ENCODE peak calls at places on chromosomes 1 and 21, in nine cellular contexts. One of them, this sample, is unnamed.

GRCh38 chr1:23118957-23119792 is 49.5 kb downstream of the LUZP1 start:
- DNase-seq in GM23338: no peak
- DNase-seq in neural crest cell: no peak
- DNase-seq in lower leg skin: no peak
- DNase-seq in astrocyte of the spinal cord: peak
- DNase-seq in GM10248: no peak
- DNase-seq in HFF-Myc: no peak
- DNase-seq in GM13977: no peak
- DNase-seq in WTC11: no peak
- DNase-seq in this sample: peak

GRCh38 chr21:32826317-32827167 is 55.0 kb upstream of the PAXBP1 start:
- DNase-seq in WTC11: peak
- DNase-seq in GM23338: peak
- DNase-seq in astrocyte of the spinal cord: peak
- DNase-seq in neural crest cell: peak
- DNase-seq in GM10248: peak
- DNase-seq in GM13977: peak
- DNase-seq in HFF-Myc: peak
- DNase-seq in lower leg skin: no peak
- DNase-seq in this sample: peak

GRCh38 chr1:226699166-226699565 is 39.9 kb downstream of the ITPKB start:
- DNase-seq in neural crest cell: no peak
- DNase-seq in GM10248: no peak
- DNase-seq in GM13977: no peak
- DNase-seq in HFF-Myc: no peak
- DNase-seq in WTC11: no peak
- DNase-seq in lower leg skin: no peak
- DNase-seq in astrocyte of the spinal cord: no peak
- DNase-seq in GM23338: no peak
- DNase-seq in this sample: no peak

GRCh38 chr1:54396280-54396903 is 9.8 kb downstream of the SSBP3 start:
- DNase-seq in GM23338: no peak
- DNase-seq in neural crest cell: no peak
- DNase-seq in astrocyte of the spinal cord: no peak
- DNase-seq in GM10248: no peak
- DNase-seq in WTC11: no peak
- DNase-seq in GM13977: no peak
- DNase-seq in HFF-Myc: no peak
- DNase-seq in lower leg skin: no peak
- DNase-seq in this sample: no peak

GRCh38 chr1:24203404-24203803 is 16.3 kb upstream of the IFNLR1 start:
- DNase-seq in GM23338: no peak
- DNase-seq in GM10248: peak
- DNase-seq in GM13977: peak
- DNase-seq in WTC11: no peak
- DNase-seq in neural crest cell: no peak
- DNase-seq in HFF-Myc: no peak
- DNase-seq in astrocyte of the spinal cord: no peak
- DNase-seq in lower leg skin: no peak
- DNase-seq in this sample: peak

GRCh38 chr1:217105432-217105831 is 382.2 kb upstream of the ESRRG start:
- DNase-seq in lower leg skin: no peak
- DNase-seq in HFF-Myc: no peak
- DNase-seq in neural crest cell: no peak
- DNase-seq in GM13977: no peak
- DNase-seq in GM10248: no peak
- DNase-seq in astrocyte of the spinal cord: no peak
- DNase-seq in WTC11: no peak
- DNase-seq in GM23338: no peak
- DNase-seq in this sample: no peak

GRCh38 chr1:30460661-30461060 is 262.7 kb downstream of the MATN1 start:
- DNase-seq in neural crest cell: no peak
- DNase-seq in GM10248: no peak
- DNase-seq in lower leg skin: no peak
- DNase-seq in WTC11: no peak
- DNase-seq in GM23338: no peak
- DNase-seq in GM13977: no peak
- DNase-seq in astrocyte of the spinal cord: no peak
- DNase-seq in HFF-Myc: no peak
- DNase-seq in this sample: no peak

GRCh38 chr1:232980336-232980978 is 30.0 kb downstream of the NTPCR start:
- DNase-seq in astrocyte of the spinal cord: no peak
- DNase-seq in WTC11: peak
- DNase-seq in GM10248: no peak
- DNase-seq in HFF-Myc: no peak
- DNase-seq in GM13977: no peak
- DNase-seq in neural crest cell: no peak
- DNase-seq in lower leg skin: no peak
- DNase-seq in GM23338: peak
- DNase-seq in this sample: no peak

GRCh38 chr1:11107541-11107940 is 7.9 kb upstream of the EXOSC10 start:
- DNase-seq in astrocyte of the spinal cord: no peak
- DNase-seq in HFF-Myc: no peak
- DNase-seq in neural crest cell: no peak
- DNase-seq in GM13977: no peak
- DNase-seq in WTC11: no peak
- DNase-seq in GM10248: no peak
- DNase-seq in lower leg skin: no peak
- DNase-seq in GM23338: no peak
- DNase-seq in this sample: no peak

GRCh38 chr1:227635596-227635995 is 72.2 kb downstream of the ZNF678 start:
- DNase-seq in GM23338: no peak
- DNase-seq in GM13977: no peak
- DNase-seq in astrocyte of the spinal cord: no peak
- DNase-seq in lower leg skin: no peak
- DNase-seq in HFF-Myc: no peak
- DNase-seq in GM10248: no peak
- DNase-seq in WTC11: no peak
- DNase-seq in neural crest cell: no peak
- DNase-seq in this sample: no peak

GRCh38 chr1:43703836-43704235 is 3.5 kb upstream of the ST3GAL3 start:
- DNase-seq in lower leg skin: no peak
- DNase-seq in HFF-Myc: no peak
- DNase-seq in astrocyte of the spinal cord: peak
- DNase-seq in neural crest cell: no peak
- DNase-seq in GM23338: no peak
- DNase-seq in GM10248: no peak
- DNase-seq in WTC11: no peak
- DNase-seq in GM13977: no peak
- DNase-seq in this sample: no peak

GRCh38 chr1:154609398-154610380 is 1.7 kb upstream of the ADAR start:
- DNase-seq in WTC11: peak
- DNase-seq in astrocyte of the spinal cord: no peak
- DNase-seq in neural crest cell: no peak
- DNase-seq in GM13977: peak
- DNase-seq in HFF-Myc: no peak
- DNase-seq in GM23338: peak
- DNase-seq in GM10248: peak
- DNase-seq in lower leg skin: no peak
- DNase-seq in this sample: peak

DNA sequence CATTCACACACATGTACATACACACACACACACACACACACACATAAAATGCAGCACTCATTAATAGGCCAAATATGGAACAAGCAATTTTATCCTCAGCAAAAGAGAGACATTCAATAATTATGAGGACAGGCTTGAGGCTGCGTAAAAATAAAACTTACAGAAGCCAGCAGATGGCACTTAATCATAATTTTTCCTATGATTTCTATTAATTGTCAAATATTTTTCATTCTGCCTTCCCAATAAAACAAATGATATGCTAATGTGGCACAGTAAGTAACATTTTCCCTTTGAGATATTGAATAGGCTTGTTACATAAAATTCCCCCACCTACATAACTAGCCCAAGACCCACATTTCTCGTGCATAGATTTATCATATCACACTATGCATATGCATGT is 55.4 kb upstream of the PTGFRN start:
- DNase-seq in astrocyte of the spinal cord: no peak
- DNase-seq in HFF-Myc: no peak
- DNase-seq in neural crest cell: no peak
- DNase-seq in GM10248: no peak
- DNase-seq in lower leg skin: no peak
- DNase-seq in GM13977: no peak
- DNase-seq in GM23338: no peak
- DNase-seq in WTC11: no peak
- DNase-seq in this sample: no peak
- TF ChIP-seq CTCF in astrocyte of the spinal cord: no peak
- TF ChIP-seq CTCF in HFF-Myc: no peak
- TF ChIP-seq CTCF in neural crest cell: no peak
- TF ChIP-seq CTCF in GM10248: no peak
- TF ChIP-seq CTCF in lower leg skin: no peak
- TF ChIP-seq CTCF in GM13977: no peak
- TF ChIP-seq CTCF in GM23338: no peak
- TF ChIP-seq CTCF in WTC11: no peak
- TF ChIP-seq CTCF in this sample: no peak

DNA sequence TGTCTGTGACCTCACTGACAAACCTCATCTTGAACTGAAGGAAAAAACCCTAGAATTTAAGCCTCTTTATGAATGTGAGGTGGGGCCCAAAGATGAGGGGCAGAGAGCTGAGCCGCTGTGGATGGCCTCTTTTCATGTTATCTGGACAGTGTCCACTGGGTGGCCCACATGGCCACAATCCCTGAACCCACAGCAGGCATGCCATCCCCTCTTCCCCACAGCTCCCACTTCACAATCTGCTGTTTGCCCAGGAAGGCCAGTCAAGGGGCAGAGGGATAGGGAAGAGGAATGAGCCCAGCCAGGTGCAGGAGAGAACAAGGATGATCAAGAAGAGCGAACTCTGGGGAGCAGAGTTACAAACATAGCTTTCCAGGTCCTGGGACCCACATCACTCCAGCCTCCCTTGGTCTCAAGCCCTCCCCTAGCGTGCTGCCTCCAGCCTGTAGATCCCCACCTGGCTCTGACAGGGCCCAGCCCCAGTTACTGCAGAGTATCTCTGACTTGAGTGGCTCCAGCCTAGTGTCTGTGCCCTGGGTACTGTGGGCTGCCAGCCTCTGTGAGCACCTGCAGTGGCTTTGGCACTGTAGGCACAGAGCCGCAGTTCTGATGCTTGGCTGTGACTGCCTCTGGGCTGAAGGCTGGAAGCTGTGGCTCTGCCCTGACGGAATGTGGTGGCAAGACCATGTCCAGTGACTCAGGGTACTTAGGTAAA is 1.9 kb upstream of the SLFNL1 start:
- DNase-seq in GM23338: peak
- DNase-seq in astrocyte of the spinal cord: no peak
- DNase-seq in lower leg skin: no peak
- DNase-seq in neural crest cell: no peak
- DNase-seq in HFF-Myc: no peak
- DNase-seq in WTC11: no peak
- DNase-seq in GM13977: no peak
- DNase-seq in GM10248: no peak
- DNase-seq in this sample: no peak
- TF ChIP-seq CTCF in GM23338: peak
- TF ChIP-seq CTCF in astrocyte of the spinal cord: peak
- TF ChIP-seq CTCF in lower leg skin: no peak
- TF ChIP-seq CTCF in neural crest cell: peak
- TF ChIP-seq CTCF in HFF-Myc: peak
- TF ChIP-seq CTCF in WTC11: no peak
- TF ChIP-seq CTCF in GM13977: peak
- TF ChIP-seq CTCF in GM10248: no peak
- TF ChIP-seq CTCF in this sample: no peak

GRCh38 chr1:44926311-44926781 is 60.0 kb downstream of the EIF2B3 start:
- DNase-seq in neural crest cell: no peak
- DNase-seq in GM10248: no peak
- DNase-seq in lower leg skin: no peak
- DNase-seq in WTC11: no peak
- DNase-seq in GM23338: no peak
- DNase-seq in GM13977: no peak
- DNase-seq in astrocyte of the spinal cord: peak
- DNase-seq in HFF-Myc: no peak
- DNase-seq in this sample: no peak

GRCh38 chr1:44919387-44919786 is 67.0 kb downstream of the EIF2B3 start:
- DNase-seq in neural crest cell: no peak
- DNase-seq in astrocyte of the spinal cord: no peak
- DNase-seq in HFF-Myc: no peak
- DNase-seq in lower leg skin: no peak
- DNase-seq in GM13977: no peak
- DNase-seq in GM10248: no peak
- DNase-seq in GM23338: no peak
- DNase-seq in WTC11: no peak
- DNase-seq in this sample: no peak

GRCh38 chr1:44929556-44929955 is 56.8 kb downstream of the EIF2B3 start:
- DNase-seq in astrocyte of the spinal cord: peak
- DNase-seq in HFF-Myc: no peak
- DNase-seq in WTC11: no peak
- DNase-seq in neural crest cell: no peak
- DNase-seq in lower leg skin: no peak
- DNase-seq in GM13977: no peak
- DNase-seq in GM23338: no peak
- DNase-seq in GM10248: no peak
- DNase-seq in this sample: no peak

DNA sequence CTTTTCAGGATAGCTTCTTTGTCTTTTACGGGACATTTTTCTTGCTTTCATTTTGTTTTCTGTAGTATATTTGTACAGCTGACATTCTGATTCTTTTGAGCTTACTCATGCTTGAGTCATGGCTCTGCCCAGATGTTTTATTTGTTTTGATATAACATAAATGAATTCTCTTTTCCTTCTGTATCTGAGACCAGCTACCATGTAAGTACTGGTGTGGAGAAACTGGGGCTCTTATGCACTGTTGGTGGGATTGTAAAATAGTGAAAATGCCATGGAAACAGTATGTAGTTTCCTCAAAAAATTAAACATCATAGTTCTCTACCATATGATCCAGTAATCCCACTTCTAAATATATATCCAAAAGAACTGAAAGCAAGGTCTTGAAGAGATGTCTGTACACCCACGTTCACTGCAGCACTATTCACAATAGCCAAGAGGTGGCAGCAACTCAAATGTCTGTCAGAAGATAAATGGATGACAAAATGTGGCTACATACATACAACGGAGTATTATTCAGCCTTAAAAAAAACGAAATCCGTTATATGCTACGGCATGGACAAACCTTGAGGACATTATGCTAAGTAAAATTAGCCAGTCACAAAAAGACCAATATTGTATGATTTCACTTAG is 61.4 kb downstream of the EIF2B3 start:
- DNase-seq in GM23338: peak
- DNase-seq in HFF-Myc: peak
- DNase-seq in GM10248: no peak
- DNase-seq in WTC11: no peak
- DNase-seq in lower leg skin: no peak
- DNase-seq in neural crest cell: no peak
- DNase-seq in astrocyte of the spinal cord: peak
- DNase-seq in GM13977: no peak
- DNase-seq in this sample: peak
- TF ChIP-seq CTCF in GM23338: peak
- TF ChIP-seq CTCF in HFF-Myc: peak
- TF ChIP-seq CTCF in GM10248: peak
- TF ChIP-seq CTCF in WTC11: no peak
- TF ChIP-seq CTCF in lower leg skin: no peak
- TF ChIP-seq CTCF in neural crest cell: peak
- TF ChIP-seq CTCF in astrocyte of the spinal cord: peak
- TF ChIP-seq CTCF in GM13977: peak
- TF ChIP-seq CTCF in this sample: peak

DNA sequence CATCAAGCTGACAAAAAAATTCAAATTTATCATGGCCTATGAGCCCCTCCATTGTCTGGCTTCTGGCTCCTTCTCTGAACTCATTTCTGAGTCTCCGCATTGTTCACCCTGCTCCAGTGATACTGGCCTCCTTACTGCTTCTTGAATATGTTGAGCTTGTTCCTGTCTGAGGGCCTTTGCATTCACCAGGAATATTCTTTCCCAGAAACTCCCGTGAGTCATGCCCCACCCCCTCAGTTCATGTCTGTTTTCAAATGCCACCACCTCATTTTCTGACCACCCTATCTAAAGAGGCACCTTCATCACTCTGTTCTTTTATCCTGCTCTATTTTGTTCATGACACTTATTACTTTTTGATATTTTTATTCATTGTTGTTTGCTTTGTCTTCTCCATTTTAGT is 140.5 kb upstream of the C1orf105 start:
- DNase-seq in HFF-Myc: no peak
- DNase-seq in lower leg skin: no peak
- DNase-seq in WTC11: no peak
- DNase-seq in GM13977: no peak
- DNase-seq in GM10248: no peak
- DNase-seq in neural crest cell: no peak
- DNase-seq in astrocyte of the spinal cord: peak
- DNase-seq in GM23338: no peak
- DNase-seq in this sample: no peak
- TF ChIP-seq CTCF in HFF-Myc: no peak
- TF ChIP-seq CTCF in lower leg skin: no peak
- TF ChIP-seq CTCF in WTC11: no peak
- TF ChIP-seq CTCF in GM13977: no peak
- TF ChIP-seq CTCF in GM10248: no peak
- TF ChIP-seq CTCF in neural crest cell: no peak
- TF ChIP-seq CTCF in astrocyte of the spinal cord: no peak
- TF ChIP-seq CTCF in GM23338: no peak
- TF ChIP-seq CTCF in this sample: no peak

This sample was measured in activated CD8-positive, alpha-beta T cell treated with anti-CD3 and anti-CD28 coated beads for 36 hours.